ENCODE peak calls at places on chromosome 21, in eight cellular contexts. One of them, this sample, is unnamed.

GRCh38 chr21:45146301-45146700 is 71.9 kb downstream of the ADARB1 start:
- DNase-seq in activated CD4-positive, alpha-beta memory T cell treated with anti-CD3 and anti-CD28 coated beads, Interleukin-2, amount 10 ng/mL, durations not matched to agents 7 days and 5 days: no peak
- DNase-seq in lower leg skin: no peak
- DNase-seq in EL: no peak
- DNase-seq in GM04504: no peak
- DNase-seq in GM13977: no peak
- DNase-seq in suprapubic skin: no peak
- DNase-seq in brain microvascular endothelial cell: no peak
- DNase-seq in this sample: no peak

GRCh38 chr21:41247976-41248545 is 68.5 kb upstream of the FAM3B start:
- DNase-seq in activated CD4-positive, alpha-beta memory T cell treated with anti-CD3 and anti-CD28 coated beads, Interleukin-2, amount 10 ng/mL, durations not matched to agents 7 days and 5 days: no peak
- DNase-seq in lower leg skin: no peak
- DNase-seq in EL: no peak
- DNase-seq in GM04504: no peak
- DNase-seq in GM13977: peak
- DNase-seq in suprapubic skin: no peak
- DNase-seq in brain microvascular endothelial cell: no peak
- DNase-seq in this sample: no peak

GRCh38 chr21:30329203-30329868 is 8.2 kb downstream of the KRTAP27-1 start:
- DNase-seq in activated CD4-positive, alpha-beta memory T cell treated with anti-CD3 and anti-CD28 coated beads, Interleukin-2, amount 10 ng/mL, durations not matched to agents 7 days and 5 days: no peak
- DNase-seq in lower leg skin: no peak
- DNase-seq in EL: no peak
- DNase-seq in GM04504: no peak
- DNase-seq in GM13977: no peak
- DNase-seq in suprapubic skin: no peak
- DNase-seq in brain microvascular endothelial cell: peak
- DNase-seq in this sample: no peak

GRCh38 chr21:41970099-41970391 is 16.2 kb upstream of the C2CD2 start:
- DNase-seq in activated CD4-positive, alpha-beta memory T cell treated with anti-CD3 and anti-CD28 coated beads, Interleukin-2, amount 10 ng/mL, durations not matched to agents 7 days and 5 days: peak
- DNase-seq in lower leg skin: peak
- DNase-seq in EL: no peak
- DNase-seq in GM04504: no peak
- DNase-seq in GM13977: no peak
- DNase-seq in suprapubic skin: no peak
- DNase-seq in brain microvascular endothelial cell: no peak
- DNase-seq in this sample: no peak

GRCh38 chr21:42970946-42971653 is 3.3 kb upstream of the PKNOX1 start:
- DNase-seq in activated CD4-positive, alpha-beta memory T cell treated with anti-CD3 and anti-CD28 coated beads, Interleukin-2, amount 10 ng/mL, durations not matched to agents 7 days and 5 days: no peak
- DNase-seq in lower leg skin: no peak
- DNase-seq in EL: no peak
- DNase-seq in GM04504: no peak
- DNase-seq in GM13977: no peak
- DNase-seq in suprapubic skin: no peak
- DNase-seq in brain microvascular endothelial cell: no peak
- DNase-seq in this sample: no peak

GRCh38 chr21:38500073-38500472 is 1.8 kb upstream of the ERG start:
- DNase-seq in activated CD4-positive, alpha-beta memory T cell treated with anti-CD3 and anti-CD28 coated beads, Interleukin-2, amount 10 ng/mL, durations not matched to agents 7 days and 5 days: no peak
- DNase-seq in lower leg skin: no peak
- DNase-seq in EL: no peak
- DNase-seq in GM04504: no peak
- DNase-seq in GM13977: no peak
- DNase-seq in suprapubic skin: no peak
- DNase-seq in brain microvascular endothelial cell: no peak
- DNase-seq in this sample: no peak

GRCh38 chr21:37974081-37974480 is 57.8 kb upstream of the KCNJ6 start:
- DNase-seq in activated CD4-positive, alpha-beta memory T cell treated with anti-CD3 and anti-CD28 coated beads, Interleukin-2, amount 10 ng/mL, durations not matched to agents 7 days and 5 days: no peak
- DNase-seq in lower leg skin: no peak
- DNase-seq in EL: peak
- DNase-seq in GM04504: no peak
- DNase-seq in GM13977: no peak
- DNase-seq in suprapubic skin: no peak
- DNase-seq in brain microvascular endothelial cell: no peak
- DNase-seq in this sample: no peak

GRCh38 chr21:45427331-45428271 is 22.6 kb downstream of the COL18A1 start:
- DNase-seq in activated CD4-positive, alpha-beta memory T cell treated with anti-CD3 and anti-CD28 coated beads, Interleukin-2, amount 10 ng/mL, durations not matched to agents 7 days and 5 days: no peak
- DNase-seq in lower leg skin: no peak
- DNase-seq in EL: peak
- DNase-seq in GM04504: peak
- DNase-seq in GM13977: no peak
- DNase-seq in suprapubic skin: no peak
- DNase-seq in brain microvascular endothelial cell: peak
- DNase-seq in this sample: peak

GRCh38 chr21:41168391-41169257 is 664 bp downstream of the BACE2 start:
- DNase-seq in activated CD4-positive, alpha-beta memory T cell treated with anti-CD3 and anti-CD28 coated beads, Interleukin-2, amount 10 ng/mL, durations not matched to agents 7 days and 5 days: peak
- DNase-seq in lower leg skin: peak
- DNase-seq in EL: peak
- DNase-seq in GM04504: no peak
- DNase-seq in GM13977: peak
- DNase-seq in suprapubic skin: peak
- DNase-seq in brain microvascular endothelial cell: peak
- DNase-seq in this sample: peak

GRCh38 chr21:45388011-45388521 is 16.9 kb upstream of the COL18A1 start:
- DNase-seq in activated CD4-positive, alpha-beta memory T cell treated with anti-CD3 and anti-CD28 coated beads, Interleukin-2, amount 10 ng/mL, durations not matched to agents 7 days and 5 days: no peak
- DNase-seq in lower leg skin: no peak
- DNase-seq in EL: no peak
- DNase-seq in GM04504: no peak
- DNase-seq in GM13977: no peak
- DNase-seq in suprapubic skin: peak
- DNase-seq in brain microvascular endothelial cell: no peak
- DNase-seq in this sample: no peak

GRCh38 chr21:44051462-44051941 is 39.4 kb downstream of the TRAPPC10 start:
- DNase-seq in activated CD4-positive, alpha-beta memory T cell treated with anti-CD3 and anti-CD28 coated beads, Interleukin-2, amount 10 ng/mL, durations not matched to agents 7 days and 5 days: no peak
- DNase-seq in lower leg skin: no peak
- DNase-seq in EL: no peak
- DNase-seq in GM04504: no peak
- DNase-seq in GM13977: no peak
- DNase-seq in suprapubic skin: no peak
- DNase-seq in brain microvascular endothelial cell: peak
- DNase-seq in this sample: no peak

GRCh38 chr21:34198232-34199120 is 125.1 kb downstream of the MRPS6 start:
- DNase-seq in activated CD4-positive, alpha-beta memory T cell treated with anti-CD3 and anti-CD28 coated beads, Interleukin-2, amount 10 ng/mL, durations not matched to agents 7 days and 5 days: peak
- DNase-seq in lower leg skin: no peak
- DNase-seq in EL: no peak
- DNase-seq in GM04504: no peak
- DNase-seq in GM13977: no peak
- DNase-seq in suprapubic skin: no peak
- DNase-seq in brain microvascular endothelial cell: no peak
- DNase-seq in this sample: no peak

GRCh38 chr21:35565204-35565611 is 495.1 kb downstream of the SETD4 start:
- DNase-seq in activated CD4-positive, alpha-beta memory T cell treated with anti-CD3 and anti-CD28 coated beads, Interleukin-2, amount 10 ng/mL, durations not matched to agents 7 days and 5 days: no peak
- DNase-seq in lower leg skin: peak
- DNase-seq in EL: peak
- DNase-seq in GM04504: peak
- DNase-seq in GM13977: no peak
- DNase-seq in suprapubic skin: no peak
- DNase-seq in brain microvascular endothelial cell: peak
- DNase-seq in this sample: peak

GRCh38 chr21:45512626-45513002 is 29.6 kb downstream of the SLC19A1 start:
- DNase-seq in activated CD4-positive, alpha-beta memory T cell treated with anti-CD3 and anti-CD28 coated beads, Interleukin-2, amount 10 ng/mL, durations not matched to agents 7 days and 5 days: no peak
- DNase-seq in lower leg skin: no peak
- DNase-seq in EL: no peak
- DNase-seq in GM04504: no peak
- DNase-seq in GM13977: no peak
- DNase-seq in suprapubic skin: peak
- DNase-seq in brain microvascular endothelial cell: no peak
- DNase-seq in this sample: no peak

GRCh38 chr21:29072873-29073221 is 601 bp downstream of the CCT8 start:
- DNase-seq in activated CD4-positive, alpha-beta memory T cell treated with anti-CD3 and anti-CD28 coated beads, Interleukin-2, amount 10 ng/mL, durations not matched to agents 7 days and 5 days: no peak
- DNase-seq in lower leg skin: no peak
- DNase-seq in EL: peak
- DNase-seq in GM04504: no peak
- DNase-seq in GM13977: no peak
- DNase-seq in suprapubic skin: no peak
- DNase-seq in brain microvascular endothelial cell: peak
- DNase-seq in this sample: no peak

GRCh38 chr21:44574457-44575306 is 1.2 kb downstream of the KRTAP10-4 start:
- DNase-seq in activated CD4-positive, alpha-beta memory T cell treated with anti-CD3 and anti-CD28 coated beads, Interleukin-2, amount 10 ng/mL, durations not matched to agents 7 days and 5 days: no peak
- DNase-seq in lower leg skin: no peak
- DNase-seq in EL: no peak
- DNase-seq in GM04504: no peak
- DNase-seq in GM13977: no peak
- DNase-seq in suprapubic skin: no peak
- DNase-seq in brain microvascular endothelial cell: no peak
- DNase-seq in this sample: no peak

GRCh38 chr21:41453198-41453597 is 27.2 kb downstream of the MX1 start:
- DNase-seq in activated CD4-positive, alpha-beta memory T cell treated with anti-CD3 and anti-CD28 coated beads, Interleukin-2, amount 10 ng/mL, durations not matched to agents 7 days and 5 days: no peak
- DNase-seq in lower leg skin: no peak
- DNase-seq in EL: no peak
- DNase-seq in GM04504: no peak
- DNase-seq in GM13977: no peak
- DNase-seq in suprapubic skin: no peak
- DNase-seq in brain microvascular endothelial cell: no peak
- DNase-seq in this sample: no peak

GRCh38 chr21:33428669-33429068 is 25.5 kb downstream of the IFNGR2 start:
- DNase-seq in activated CD4-positive, alpha-beta memory T cell treated with anti-CD3 and anti-CD28 coated beads, Interleukin-2, amount 10 ng/mL, durations not matched to agents 7 days and 5 days: no peak
- DNase-seq in lower leg skin: no peak
- DNase-seq in EL: peak
- DNase-seq in GM04504: no peak
- DNase-seq in GM13977: no peak
- DNase-seq in suprapubic skin: no peak
- DNase-seq in brain microvascular endothelial cell: no peak
- DNase-seq in this sample: no peak

GRCh38 chr21:18164483-18164882 is 80.2 kb upstream of the CHODL start:
- DNase-seq in activated CD4-positive, alpha-beta memory T cell treated with anti-CD3 and anti-CD28 coated beads, Interleukin-2, amount 10 ng/mL, durations not matched to agents 7 days and 5 days: no peak
- DNase-seq in lower leg skin: no peak
- DNase-seq in EL: no peak
- DNase-seq in GM04504: no peak
- DNase-seq in GM13977: no peak
- DNase-seq in suprapubic skin: no peak
- DNase-seq in brain microvascular endothelial cell: no peak
- DNase-seq in this sample: no peak

GRCh38 chr21:14533555-14534400 is 12.3 kb downstream of the SAMSN1 start:
- DNase-seq in activated CD4-positive, alpha-beta memory T cell treated with anti-CD3 and anti-CD28 coated beads, Interleukin-2, amount 10 ng/mL, durations not matched to agents 7 days and 5 days: no peak
- DNase-seq in lower leg skin: no peak
- DNase-seq in EL: peak
- DNase-seq in GM04504: no peak
- DNase-seq in GM13977: peak
- DNase-seq in suprapubic skin: no peak
- DNase-seq in brain microvascular endothelial cell: peak
- DNase-seq in this sample: no peak

GRCh38 chr21:37210017-37210593 is 57.0 kb downstream of the VPS26C start:
- DNase-seq in activated CD4-positive, alpha-beta memory T cell treated with anti-CD3 and anti-CD28 coated beads, Interleukin-2, amount 10 ng/mL, durations not matched to agents 7 days and 5 days: no peak
- DNase-seq in lower leg skin: no peak
- DNase-seq in EL: no peak
- DNase-seq in GM04504: no peak
- DNase-seq in GM13977: no peak
- DNase-seq in suprapubic skin: no peak
- DNase-seq in brain microvascular endothelial cell: no peak
- DNase-seq in this sample: no peak

GRCh38 chr21:41973861-41974751 is 20.3 kb upstream of the C2CD2 start:
- DNase-seq in activated CD4-positive, alpha-beta memory T cell treated with anti-CD3 and anti-CD28 coated beads, Interleukin-2, amount 10 ng/mL, durations not matched to agents 7 days and 5 days: peak
- DNase-seq in lower leg skin: peak
- DNase-seq in EL: peak
- DNase-seq in GM04504: no peak
- DNase-seq in GM13977: peak
- DNase-seq in suprapubic skin: no peak
- DNase-seq in brain microvascular endothelial cell: no peak
- DNase-seq in this sample: no peak

GRCh38 chr21:34367320-34367935 is 3.6 kb downstream of the KCNE2 start:
- DNase-seq in activated CD4-positive, alpha-beta memory T cell treated with anti-CD3 and anti-CD28 coated beads, Interleukin-2, amount 10 ng/mL, durations not matched to agents 7 days and 5 days: peak
- DNase-seq in lower leg skin: peak
- DNase-seq in EL: peak
- DNase-seq in GM04504: peak
- DNase-seq in GM13977: no peak
- DNase-seq in suprapubic skin: no peak
- DNase-seq in brain microvascular endothelial cell: peak
- DNase-seq in this sample: peak

GRCh38 chr21:42208801-42209490 is 10.0 kb upstream of the ABCG1 start:
- DNase-seq in activated CD4-positive, alpha-beta memory T cell treated with anti-CD3 and anti-CD28 coated beads, Interleukin-2, amount 10 ng/mL, durations not matched to agents 7 days and 5 days: no peak
- DNase-seq in lower leg skin: no peak
- DNase-seq in EL: no peak
- DNase-seq in GM04504: no peak
- DNase-seq in GM13977: no peak
- DNase-seq in suprapubic skin: no peak
- DNase-seq in brain microvascular endothelial cell: no peak
- DNase-seq in this sample: no peak

GRCh38 chr21:45361033-45361997 is 43.6 kb upstream of the COL18A1 start:
- DNase-seq in activated CD4-positive, alpha-beta memory T cell treated with anti-CD3 and anti-CD28 coated beads, Interleukin-2, amount 10 ng/mL, durations not matched to agents 7 days and 5 days: no peak
- DNase-seq in lower leg skin: no peak
- DNase-seq in EL: peak
- DNase-seq in GM04504: no peak
- DNase-seq in GM13977: no peak
- DNase-seq in suprapubic skin: no peak
- DNase-seq in brain microvascular endothelial cell: no peak
- DNase-seq in this sample: no peak

GRCh38 chr21:45525153-45525909 is 16.9 kb downstream of the SLC19A1 start:
- DNase-seq in activated CD4-positive, alpha-beta memory T cell treated with anti-CD3 and anti-CD28 coated beads, Interleukin-2, amount 10 ng/mL, durations not matched to agents 7 days and 5 days: no peak
- DNase-seq in lower leg skin: no peak
- DNase-seq in EL: no peak
- DNase-seq in GM04504: no peak
- DNase-seq in GM13977: no peak
- DNase-seq in suprapubic skin: peak
- DNase-seq in brain microvascular endothelial cell: no peak
- DNase-seq in this sample: no peak

GRCh38 chr21:33266784-33267135 is 593 bp downstream of the IL10RB start:
- DNase-seq in activated CD4-positive, alpha-beta memory T cell treated with anti-CD3 and anti-CD28 coated beads, Interleukin-2, amount 10 ng/mL, durations not matched to agents 7 days and 5 days: peak
- DNase-seq in lower leg skin: no peak
- DNase-seq in EL: no peak
- DNase-seq in GM04504: no peak
- DNase-seq in GM13977: peak
- DNase-seq in suprapubic skin: no peak
- DNase-seq in brain microvascular endothelial cell: no peak
- DNase-seq in this sample: no peak

GRCh38 chr21:16579538-16579937 is 849.8 kb downstream of the USP25 start:
- DNase-seq in activated CD4-positive, alpha-beta memory T cell treated with anti-CD3 and anti-CD28 coated beads, Interleukin-2, amount 10 ng/mL, durations not matched to agents 7 days and 5 days: no peak
- DNase-seq in lower leg skin: no peak
- DNase-seq in EL: no peak
- DNase-seq in GM04504: no peak
- DNase-seq in GM13977: no peak
- DNase-seq in suprapubic skin: no peak
- DNase-seq in brain microvascular endothelial cell: no peak
- DNase-seq in this sample: no peak

GRCh38 chr21:36587388-36587787 is 107.5 kb upstream of the CLDN14 start:
- DNase-seq in activated CD4-positive, alpha-beta memory T cell treated with anti-CD3 and anti-CD28 coated beads, Interleukin-2, amount 10 ng/mL, durations not matched to agents 7 days and 5 days: no peak
- DNase-seq in lower leg skin: no peak
- DNase-seq in EL: peak
- DNase-seq in GM04504: no peak
- DNase-seq in GM13977: no peak
- DNase-seq in suprapubic skin: no peak
- DNase-seq in brain microvascular endothelial cell: peak
- DNase-seq in this sample: no peak

GRCh38 chr21:38054334-38054733 is 138.1 kb upstream of the KCNJ6 start:
- DNase-seq in activated CD4-positive, alpha-beta memory T cell treated with anti-CD3 and anti-CD28 coated beads, Interleukin-2, amount 10 ng/mL, durations not matched to agents 7 days and 5 days: no peak
- DNase-seq in lower leg skin: no peak
- DNase-seq in EL: no peak
- DNase-seq in GM04504: no peak
- DNase-seq in GM13977: no peak
- DNase-seq in suprapubic skin: no peak
- DNase-seq in brain microvascular endothelial cell: no peak
- DNase-seq in this sample: no peak